ENCODE peak calls at places on chromosome 20, in ten cellular contexts. One of them, this sample, is unnamed.
A peak's percentile ranks its signal among the peaks of the same experiment; 100 is the strongest.

GRCh38 chr20:584375-585301 is 25.5 kb downstream of the TCF15 start:
- DNase-seq in upper lobe of left lung: no peak
- DNase-seq in sigmoid colon: peak; percentile 19
- DNase-seq in breast epithelium: no peak
- DNase-seq in H1: no peak
- DNase-seq in spleen: no peak
- DNase-seq in prostate gland: no peak
- DNase-seq in transverse colon: no peak
- DNase-seq in endothelial cell of umbilical vein: no peak
- DNase-seq in HCT116: peak; percentile 43
- DNase-seq in this sample: no peak

GRCh38 chr20:24465168-24465567 is 4.3 kb upstream of the SYNDIG1 start:
- DNase-seq in sigmoid colon: peak; percentile 65
- DNase-seq in H1: no peak
- DNase-seq in breast epithelium: no peak
- DNase-seq in transverse colon: no peak
- DNase-seq in prostate gland: no peak
- DNase-seq in spleen: no peak
- DNase-seq in endothelial cell of umbilical vein: no peak
- DNase-seq in upper lobe of left lung: no peak
- DNase-seq in HCT116: no peak
- DNase-seq in this sample: no peak

GRCh38 chr20:60789399-60789798 is 462.7 kb upstream of the CDH4 start:
- DNase-seq in breast epithelium: no peak
- DNase-seq in sigmoid colon: no peak
- DNase-seq in upper lobe of left lung: no peak
- DNase-seq in spleen: no peak
- DNase-seq in transverse colon: no peak
- DNase-seq in H1: no peak
- DNase-seq in HCT116: no peak
- DNase-seq in prostate gland: no peak
- DNase-seq in endothelial cell of umbilical vein: no peak
- DNase-seq in this sample: no peak

GRCh38 chr20:61253264-61253639 is 1.2 kb downstream of the CDH4 start:
- DNase-seq in spleen: no peak
- DNase-seq in sigmoid colon: no peak
- DNase-seq in endothelial cell of umbilical vein: no peak
- DNase-seq in breast epithelium: no peak
- DNase-seq in HCT116: no peak
- DNase-seq in H1: no peak
- DNase-seq in upper lobe of left lung: no peak
- DNase-seq in transverse colon: no peak
- DNase-seq in prostate gland: no peak
- DNase-seq in this sample: no peak

GRCh38 chr20:54221383-54221782 is 13.5 kb downstream of the PFDN4 start:
- DNase-seq in prostate gland: no peak
- DNase-seq in HCT116: no peak
- DNase-seq in transverse colon: no peak
- DNase-seq in upper lobe of left lung: no peak
- DNase-seq in endothelial cell of umbilical vein: no peak
- DNase-seq in spleen: no peak
- DNase-seq in H1: no peak
- DNase-seq in breast epithelium: no peak
- DNase-seq in sigmoid colon: no peak
- DNase-seq in this sample: no peak

GRCh38 chr20:61757678-61758555 is 307.8 kb downstream of the TAF4 start:
- DNase-seq in breast epithelium: no peak
- DNase-seq in endothelial cell of umbilical vein: no peak
- DNase-seq in spleen: peak; percentile 67
- DNase-seq in prostate gland: no peak
- DNase-seq in HCT116: no peak
- DNase-seq in sigmoid colon: peak; percentile 53
- DNase-seq in upper lobe of left lung: no peak
- DNase-seq in H1: no peak
- DNase-seq in transverse colon: no peak
- DNase-seq in this sample: no peak

GRCh38 chr20:30593572-30593971 is 663.9 kb upstream of the DEFB115 start:
- DNase-seq in HCT116: no peak
- DNase-seq in prostate gland: no peak
- DNase-seq in endothelial cell of umbilical vein: no peak
- DNase-seq in H1: no peak
- DNase-seq in sigmoid colon: no peak
- DNase-seq in upper lobe of left lung: no peak
- DNase-seq in breast epithelium: no peak
- DNase-seq in spleen: no peak
- DNase-seq in transverse colon: no peak
- DNase-seq in this sample: no peak

GRCh38 chr20:47070176-47070575 is 175.5 kb downstream of the EYA2 start:
- DNase-seq in breast epithelium: no peak
- DNase-seq in H1: no peak
- DNase-seq in sigmoid colon: no peak
- DNase-seq in endothelial cell of umbilical vein: no peak
- DNase-seq in upper lobe of left lung: no peak
- DNase-seq in HCT116: no peak
- DNase-seq in spleen: no peak
- DNase-seq in transverse colon: no peak
- DNase-seq in prostate gland: no peak
- DNase-seq in this sample: no peak

GRCh38 chr20:48339147-48339985 is 488.4 kb downstream of the PREX1 start:
- DNase-seq in transverse colon: peak; percentile 22
- DNase-seq in endothelial cell of umbilical vein: no peak
- DNase-seq in H1: no peak
- DNase-seq in HCT116: no peak
- DNase-seq in spleen: no peak
- DNase-seq in sigmoid colon: peak; percentile 80
- DNase-seq in upper lobe of left lung: no peak
- DNase-seq in prostate gland: peak; percentile 12
- DNase-seq in breast epithelium: no peak
- DNase-seq in this sample: no peak

GRCh38 chr20:31559704-31560093 is 45.4 kb upstream of the ID1 start:
- DNase-seq in spleen: no peak
- DNase-seq in sigmoid colon: no peak
- DNase-seq in transverse colon: no peak
- DNase-seq in H1: no peak
- DNase-seq in endothelial cell of umbilical vein: no peak
- DNase-seq in HCT116: no peak
- DNase-seq in upper lobe of left lung: no peak
- DNase-seq in breast epithelium: no peak
- DNase-seq in prostate gland: no peak
- DNase-seq in this sample: no peak

GRCh38 chr20:36591854-36592641 is 13.5 kb upstream of the RAB5IF start:
- DNase-seq in spleen: no peak
- DNase-seq in upper lobe of left lung: no peak
- DNase-seq in endothelial cell of umbilical vein: no peak
- DNase-seq in prostate gland: peak; percentile 27
- DNase-seq in HCT116: peak; percentile 22
- DNase-seq in breast epithelium: no peak
- DNase-seq in sigmoid colon: no peak
- DNase-seq in transverse colon: no peak
- DNase-seq in H1: no peak
- DNase-seq in this sample: no peak

DNA sequence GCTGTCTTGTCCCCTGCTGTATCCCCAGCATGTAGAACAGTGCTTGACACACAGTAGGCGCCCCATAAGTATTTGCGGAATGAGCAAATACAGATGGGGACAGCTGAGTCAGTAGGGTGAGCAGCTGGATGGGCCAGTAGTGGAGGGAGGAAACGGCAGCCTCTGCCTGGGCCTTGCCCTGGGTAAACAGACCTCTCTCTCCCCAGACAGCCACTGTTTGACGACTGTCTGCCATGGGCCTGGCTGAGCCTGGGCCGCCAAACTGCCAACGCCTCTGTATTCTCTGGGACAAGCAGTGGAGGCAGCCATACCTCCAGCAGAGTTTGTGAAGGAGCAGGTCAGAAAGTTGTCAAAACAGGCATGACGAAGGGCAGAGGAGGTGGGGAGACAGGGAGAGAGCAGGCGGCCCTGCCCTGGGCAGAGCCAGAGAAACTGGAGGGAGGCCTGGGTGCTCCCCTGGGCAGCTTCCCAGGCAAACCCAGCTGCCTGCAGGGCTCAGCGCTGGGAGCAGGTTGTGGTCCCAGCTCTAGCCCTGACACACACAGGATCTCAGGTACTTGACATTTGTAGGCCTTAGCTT is 15.2 kb downstream of the HNF4A start:
- DNase-seq in upper lobe of left lung: no peak
- DNase-seq in breast epithelium: no peak
- DNase-seq in prostate gland: no peak
- DNase-seq in sigmoid colon: no peak
- DNase-seq in spleen: no peak
- DNase-seq in transverse colon: peak; percentile 74
- DNase-seq in HCT116: no peak
- DNase-seq in endothelial cell of umbilical vein: no peak
- DNase-seq in H1: no peak
- DNase-seq in this sample: peak; percentile 69
- H3K4me1 ChIP-seq in upper lobe of left lung: no peaks in the 10 kb centered on the region
- H3K4me1 ChIP-seq in breast epithelium: no peaks in the 10 kb centered on the region
- H3K4me1 ChIP-seq in prostate gland: no peaks in the 10 kb centered on the region
- H3K4me1 ChIP-seq in sigmoid colon: no peaks in the 10 kb centered on the region
- H3K4me1 ChIP-seq in spleen: no peaks in the 10 kb centered on the region
- H3K4me1 ChIP-seq in transverse colon: peaks cover 10% of the 10 kb centered on the region
- H3K4me1 ChIP-seq in HCT116: no peaks in the 10 kb centered on the region
- H3K4me1 ChIP-seq in endothelial cell of umbilical vein: no peaks in the 10 kb centered on the region
- H3K4me1 ChIP-seq in H1: no peaks in the 10 kb centered on the region
- H3K4me1 ChIP-seq in this sample: peaks cover 6% of the 10 kb centered on the region

DNA sequence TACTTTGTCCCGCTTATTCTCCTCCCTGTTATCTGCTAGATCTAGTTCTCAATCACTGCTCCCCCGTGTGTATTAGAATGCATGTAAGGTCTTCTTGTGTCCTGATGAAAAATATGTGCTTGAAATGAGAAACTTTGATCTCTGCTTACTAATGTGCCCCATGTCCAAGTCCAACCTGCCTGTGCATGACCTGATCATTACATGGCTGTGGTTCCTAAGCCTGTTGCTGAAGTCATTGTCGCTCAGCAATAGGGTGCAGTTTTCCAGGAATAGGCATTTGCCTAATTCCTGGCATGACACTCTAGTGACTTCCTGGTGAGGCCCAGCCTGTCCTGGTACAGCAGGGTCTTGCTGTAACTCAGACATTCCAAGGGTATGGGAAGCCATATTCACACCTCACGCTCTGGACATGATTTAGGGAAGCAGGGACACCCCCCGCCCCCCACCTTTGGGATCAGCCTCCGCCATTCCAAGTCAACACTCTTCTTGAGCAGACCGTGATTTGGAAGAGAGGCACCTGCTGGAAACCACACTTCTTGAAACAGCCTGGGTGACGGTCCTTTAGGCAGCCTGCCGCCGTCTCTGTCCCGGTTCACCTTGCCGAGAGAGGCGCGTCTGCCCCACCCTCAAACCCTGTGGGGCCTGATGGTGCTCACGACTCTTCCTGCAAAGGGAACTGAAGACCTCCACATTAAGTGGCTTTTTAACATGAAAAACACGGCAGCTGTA is 73.4 kb downstream of the PTPN1 start:
- DNase-seq in spleen: peak; percentile 38
- DNase-seq in H1: no peak
- DNase-seq in sigmoid colon: no peak
- DNase-seq in prostate gland: no peak
- DNase-seq in transverse colon: no peak
- DNase-seq in HCT116: no peak
- DNase-seq in upper lobe of left lung: no peak
- DNase-seq in breast epithelium: no peak
- DNase-seq in endothelial cell of umbilical vein: no peak
- DNase-seq in this sample: no peak
- TF ChIP-seq POLR2A in spleen: no peak
- TF ChIP-seq POLR2A in H1: no peak
- TF ChIP-seq POLR2A in sigmoid colon: no peak
- TF ChIP-seq POLR2A in prostate gland: no peak
- TF ChIP-seq POLR2A in transverse colon: no peak
- TF ChIP-seq POLR2A in HCT116: no peak
- TF ChIP-seq POLR2A in upper lobe of left lung: no peak
- TF ChIP-seq POLR2A in breast epithelium: no peak
- TF ChIP-seq POLR2A in endothelial cell of umbilical vein: no peak
- TF ChIP-seq POLR2A in this sample: no peak

DNA sequence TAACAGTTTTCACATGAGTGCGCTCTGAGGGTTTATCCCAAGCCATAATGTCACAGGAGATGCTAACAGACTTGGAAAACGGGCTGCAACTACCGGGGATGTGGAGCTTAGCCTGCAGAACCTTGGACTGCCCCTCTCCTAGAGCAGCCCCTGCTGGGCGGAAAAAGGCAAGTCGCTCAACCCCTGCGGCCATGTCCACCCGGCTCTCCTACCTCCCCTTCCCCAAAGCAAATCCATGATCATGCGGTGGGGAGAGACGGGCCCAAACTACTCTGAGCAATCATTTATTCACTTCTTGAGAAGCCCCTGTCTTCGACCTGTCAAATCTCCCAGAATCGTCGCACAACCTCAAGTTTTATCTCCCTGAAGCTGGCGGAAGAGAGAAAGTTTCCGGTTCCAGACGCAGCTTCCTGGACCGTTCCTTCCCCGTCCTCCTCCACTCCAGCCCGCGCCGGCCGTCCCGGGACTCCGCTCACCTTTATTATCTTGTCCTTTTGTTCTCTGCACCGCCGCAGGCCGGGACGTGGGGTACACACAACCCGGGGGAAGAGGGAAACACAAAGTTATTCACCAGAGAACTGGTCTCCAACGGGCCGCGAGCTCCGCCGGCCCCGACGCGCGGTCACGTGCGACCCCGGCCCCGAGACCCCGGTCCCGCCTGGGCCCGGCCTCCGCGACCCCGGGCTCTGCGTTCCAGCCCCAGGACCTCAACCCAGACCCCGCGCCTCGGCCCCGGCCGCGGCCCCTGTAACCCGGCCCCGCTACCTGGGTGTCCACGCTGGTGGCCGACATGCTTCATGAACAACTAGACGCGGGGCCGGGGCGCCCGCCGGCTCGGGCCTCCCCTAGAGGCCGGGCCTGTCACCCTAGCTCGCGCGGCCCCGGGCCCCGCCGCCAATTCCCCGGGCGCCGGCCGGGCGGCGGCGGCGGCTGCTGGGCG is 560 bp downstream of the YTHDF1 start:
- DNase-seq in HCT116: no peak
- DNase-seq in transverse colon: peak; percentile 23
- DNase-seq in sigmoid colon: no peak
- DNase-seq in prostate gland: no peak
- DNase-seq in spleen: no peak
- DNase-seq in endothelial cell of umbilical vein: peak; percentile 66
- DNase-seq in H1: no peak
- DNase-seq in upper lobe of left lung: peak; percentile 33
- DNase-seq in breast epithelium: no peak
- DNase-seq in this sample: no peak
- TF ChIP-seq POLR2AphosphoS5 in HCT116: no peak
- TF ChIP-seq POLR2AphosphoS5 in transverse colon: no peak
- TF ChIP-seq POLR2AphosphoS5 in sigmoid colon: no peak
- TF ChIP-seq POLR2AphosphoS5 in prostate gland: no peak
- TF ChIP-seq POLR2AphosphoS5 in spleen: no peak
- TF ChIP-seq POLR2AphosphoS5 in endothelial cell of umbilical vein: no peak
- TF ChIP-seq POLR2AphosphoS5 in H1: no peak
- TF ChIP-seq POLR2AphosphoS5 in upper lobe of left lung: no peak
- TF ChIP-seq POLR2AphosphoS5 in breast epithelium: no peak
- TF ChIP-seq POLR2AphosphoS5 in this sample: no peak

DNA sequence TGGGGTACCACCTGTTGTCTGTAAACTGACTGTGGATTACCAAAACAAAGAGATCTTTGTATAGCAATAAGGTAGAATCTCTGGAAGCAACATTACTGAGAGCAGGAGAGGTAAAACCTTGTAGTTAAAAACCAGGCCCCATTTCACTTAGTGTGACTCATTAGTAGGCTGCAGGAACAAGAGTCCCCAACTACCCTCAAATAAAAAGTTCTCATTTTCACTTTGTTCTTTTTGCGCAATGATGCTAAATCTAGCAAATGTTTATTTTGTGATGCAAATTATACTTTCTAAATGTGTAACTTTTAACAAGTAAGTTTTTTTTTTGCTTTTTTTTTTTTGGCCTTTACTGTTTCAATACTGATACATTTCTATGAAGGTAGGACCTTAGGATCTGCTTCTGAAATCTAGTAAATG is 67.1 kb downstream of the ESF1 start:
- DNase-seq in HCT116: no peak
- DNase-seq in sigmoid colon: no peak
- DNase-seq in endothelial cell of umbilical vein: no peak
- DNase-seq in transverse colon: no peak
- DNase-seq in prostate gland: no peak
- DNase-seq in spleen: no peak
- DNase-seq in H1: no peak
- DNase-seq in upper lobe of left lung: no peak
- DNase-seq in breast epithelium: no peak
- DNase-seq in this sample: no peak
- H3K4me1 ChIP-seq in HCT116: no peaks in the 10 kb centered on the region
- H3K4me1 ChIP-seq in sigmoid colon: peaks cover 4% of the 10 kb centered on the region
- H3K4me1 ChIP-seq in endothelial cell of umbilical vein: no peaks in the 10 kb centered on the region
- H3K4me1 ChIP-seq in transverse colon: no peaks in the 10 kb centered on the region
- H3K4me1 ChIP-seq in prostate gland: no peaks in the 10 kb centered on the region
- H3K4me1 ChIP-seq in spleen: no peaks in the 10 kb centered on the region
- H3K4me1 ChIP-seq in H1: no peaks in the 10 kb centered on the region
- H3K4me1 ChIP-seq in upper lobe of left lung: no peaks in the 10 kb centered on the region
- H3K4me1 ChIP-seq in breast epithelium: no peaks in the 10 kb centered on the region
- H3K4me1 ChIP-seq in this sample: no peaks in the 10 kb centered on the region